ENCODE peak calls at places on chromosomes 12 and 14, in ten cellular contexts. W, M, V, H, U, Q, E, O, K and R are unnamed samples.

GRCh38 chr12:90211017-90211416 is 502.4 kb upstream of the ATP2B1 start:
- DNase-seq in W (no peak), M (peak), V (no peak), H (peak), U (no peak), Q (no peak), E (peak), O (no peak), K (no peak), R (no peak)

GRCh38 chr14:73249108-73249507 is 11.8 kb downstream of the PAPLN start:
- DNase-seq in W (no peak), M (no peak), V (no peak), H (no peak), U (no peak), Q (no peak), E (no peak), O (no peak), K (no peak), R (no peak)

GRCh38 chr12:58051378-58051777 is 110.0 kb downstream of the ATP23 start:
- DNase-seq in W (no peak), M (no peak), V (no peak), H (no peak), U (no peak), Q (no peak), E (no peak), O (no peak), K (no peak), R (no peak)

GRCh38 chr12:52007158-52007921 is 594 bp downstream of the TAMALIN start:
- DNase-seq in W (peak), M (no peak), V (peak), H (no peak), U (peak), Q (peak), E (no peak), O (no peak), K (no peak), R (no peak)

GRCh38 chr12:29830391-29830790 is 46.6 kb upstream of the TMTC1 start:
- DNase-seq in W (no peak), M (no peak), V (no peak), H (no peak), U (no peak), Q (no peak), E (no peak), O (no peak), K (no peak), R (no peak)

GRCh38 chr14:20247651-20248246 is 8.7 kb downstream of the OR11H4 start:
- DNase-seq in W (peak), M (no peak), V (no peak), H (no peak), U (no peak), Q (no peak), E (no peak), O (no peak), K (peak), R (no peak)

GRCh38 chr12:89663577-89664357 is 44.9 kb downstream of the ATP2B1 start:
- DNase-seq in W (no peak), M (no peak), V (no peak), H (peak), U (no peak), Q (no peak), E (peak), O (no peak), K (peak), R (no peak)

GRCh38 chr14:50000215-50001145 is 107.6 kb downstream of the ARF6 start:
- DNase-seq in W (no peak), M (peak), V (peak), H (peak), U (peak), Q (no peak), E (peak), O (peak), K (peak), R (peak)

GRCh38 chr12:9064815-9065606 is 50.7 kb downstream of the A2M start:
- DNase-seq in W (no peak), M (peak), V (peak), H (no peak), U (peak), Q (no peak), E (peak), O (peak), K (no peak), R (peak)

GRCh38 chr12:79927772-79928474 is 7.0 kb downstream of the PPP1R12A start:
- DNase-seq in W (no peak), M (peak), V (no peak), H (no peak), U (peak), Q (no peak), E (peak), O (no peak), K (peak), R (peak)

GRCh38 chr12:123148223-123148622 is 2.7 kb downstream of the PITPNM2 start:
- DNase-seq in W (peak), M (no peak), V (no peak), H (no peak), U (no peak), Q (no peak), E (no peak), O (no peak), K (no peak), R (no peak)

GRCh38 chr14:95140060-95140858 is 17.1 kb downstream of the DICER1 start:
- DNase-seq in W (no peak), M (no peak), V (no peak), H (peak), U (no peak), Q (no peak), E (peak), O (no peak), K (peak), R (no peak)

GRCh38 chr14:71693373-71693772 is 238.9 kb upstream of the RGS6 start:
- DNase-seq in W (no peak), M (no peak), V (no peak), H (peak), U (no peak), Q (no peak), E (peak), O (no peak), K (no peak), R (no peak)

GRCh38 chr12:123131291-123131831 is 19.5 kb downstream of the PITPNM2 start:
- DNase-seq in W (no peak), M (no peak), V (no peak), H (no peak), U (no peak), Q (peak), E (no peak), O (no peak), K (no peak), R (no peak)

GRCh38 chr12:50922820-50923219 is 29.5 kb upstream of the HIGD1C start:
- DNase-seq in W (peak), M (no peak), V (no peak), H (no peak), U (no peak), Q (no peak), E (peak), O (no peak), K (no peak), R (no peak)

GRCh38 chr12:22662356-22662755 is 37.4 kb downstream of the ETNK1 start:
- DNase-seq in W (no peak), M (no peak), V (no peak), H (no peak), U (no peak), Q (no peak), E (no peak), O (no peak), K (no peak), R (no peak)

GRCh38 chr12:6333029-6333428 is 8.8 kb downstream of the TNFRSF1A start:
- DNase-seq in W (no peak), M (no peak), V (no peak), H (no peak), U (no peak), Q (no peak), E (no peak), O (no peak), K (no peak), R (peak)

GRCh38 chr12:25433581-25434325 is 119.3 kb downstream of the LMNTD1 start:
- DNase-seq in W (peak), M (no peak), V (no peak), H (no peak), U (no peak), Q (no peak), E (peak), O (no peak), K (no peak), R (no peak)

GRCh38 chr14:99047436-99048110 is 224.4 kb downstream of the BCL11B start:
- DNase-seq in W (no peak), M (no peak), V (no peak), H (no peak), U (no peak), Q (no peak), E (no peak), O (no peak), K (no peak), R (no peak)

GRCh38 chr14:104794099-104794498 is 1.4 kb downstream of the AKT1 start:
- DNase-seq in W (peak), M (no peak), V (peak), H (peak), U (peak), Q (no peak), E (peak), O (no peak), K (peak), R (no peak)

GRCh38 chr12:64682572-64683277 is 72.4 kb downstream of the RASSF3 start:
- DNase-seq in W (peak), M (no peak), V (no peak), H (no peak), U (peak), Q (peak), E (peak), O (no peak), K (no peak), R (no peak)

GRCh38 chr14:28629328-28630004 is 137.1 kb upstream of the FOXG1 start:
- DNase-seq in W (no peak), M (no peak), V (no peak), H (no peak), U (no peak), Q (no peak), E (no peak), O (no peak), K (no peak), R (no peak)